ENCODE peak calls at places on chromosomes 11 and 22, in seven cellular contexts. U is AG09319, F is fibroblast of lung, A is GM13977, D is cardiac fibroblast, I is heart right ventricle, Y is endothelial cell of umbilical vein. Q is an unnamed sample.

GRCh38 chr22:28829358-28830181 is 29.2 kb upstream of the XBP1 start:
- DNase-seq in I (peak), Y (peak), D (peak), U (peak), F (peak), A (peak), Q (peak)

GRCh38 chr22:47879346-47879745 is 1116.9 kb downstream of the TBC1D22A start:
- DNase-seq in Y (no peak), D (no peak), A (no peak), I (no peak), F (no peak), U (no peak), Q (no peak)

GRCh38 chr22:17243524-17243923 is 24.3 kb upstream of the ADA2 start:
- DNase-seq in D (peak), U (no peak), A (peak), Y (no peak), I (no peak), F (no peak), Q (peak)

GRCh38 chr11:118876261-118876660 is 7.4 kb upstream of the CXCR5 start:
- DNase-seq in F (no peak), A (no peak), I (no peak), U (no peak), Y (no peak), D (no peak), Q (no peak)

GRCh38 chr11:92130432-92130831 is 94.2 kb upstream of the FAT3 start:
- DNase-seq in Y (no peak), U (no peak), A (no peak), D (peak), I (no peak), F (peak), Q (no peak)

GRCh38 chr11:89498845-89499448 is 7.8 kb upstream of the NOX4 start:
- DNase-seq in A (no peak), I (no peak), F (no peak), Y (no peak), D (no peak), U (no peak), Q (no peak)

GRCh38 chr11:9831122-9831521 is 167.2 kb downstream of the SWAP70 start:
- DNase-seq in D (no peak), A (no peak), F (no peak), I (no peak), U (no peak), Y (no peak), Q (no peak)

GRCh38 chr11:3073029-3073435 is 15.8 kb upstream of the CARS1 start:
- DNase-seq in U (peak), Y (peak), A (no peak), I (peak), F (no peak), D (peak), Q (no peak)

GRCh38 chr11:80362578-80362977 is 921.7 kb upstream of the TENM4 start:
- DNase-seq in A (no peak), I (no peak), Y (no peak), U (no peak), F (peak), D (no peak), Q (no peak)

GRCh38 chr22:25563757-25564319 is 637 bp upstream of the GRK3 start:
- DNase-seq in U (no peak), Y (peak), D (no peak), I (peak), A (peak), F (no peak), Q (peak)

GRCh38 chr11:67563354-67564114 is 20.1 kb upstream of the GSTP1 start:
- DNase-seq in I (peak), D (peak), Y (peak), A (no peak), U (peak), F (peak), Q (no peak)

GRCh38 chr11:66883021-66883968 is 26.4 kb downstream of the LRFN4 start:
- DNase-seq in A (peak), U (no peak), D (peak), Y (peak), F (peak), I (no peak), Q (peak)

GRCh38 chr11:117818036-117818858 is 6.3 kb downstream of the FXYD2 start:
- DNase-seq in A (peak), Y (peak), F (peak), D (peak), I (no peak), U (no peak), Q (peak)

GRCh38 chr11:126816655-126817054 is 183.9 kb downstream of the KIRREL3 start:
- DNase-seq in D (peak), A (no peak), I (no peak), F (no peak), Y (no peak), U (no peak), Q (no peak)
- TF ChIP-seq CTCF in D (no peak), A (no peak), I (no peak), F (no peak), Y (no peak), U (no peak), Q (no peak)

GRCh38 chr11:36069576-36070214 is 125.8 kb downstream of the LDLRAD3 start:
- DNase-seq in F (no peak), I (no peak), A (no peak), U (no peak), Y (no peak), D (no peak), Q (no peak)
- TF ChIP-seq CTCF in F (no peak), I (no peak), A (peak), U (no peak), Y (no peak), D (no peak), Q (no peak)

GRCh38 chr11:46983598-46983997 is 47.0 kb downstream of the CSTPP1 start:
- DNase-seq in Y (no peak), I (no peak), F (no peak), U (no peak), D (no peak), A (no peak), Q (no peak)

GRCh38 chr11:46984987-46985386 is 48.4 kb downstream of the CSTPP1 start:
- DNase-seq in I (no peak), Y (no peak), F (peak), A (no peak), U (no peak), D (no peak), Q (no peak)

GRCh38 chr11:46982797-46983452 is 46.4 kb downstream of the CSTPP1 start:
- DNase-seq in A (no peak), U (no peak), D (no peak), F (no peak), I (no peak), Y (no peak), Q (no peak)

GRCh38 chr11:46991391-46991790 is 54.8 kb downstream of the CSTPP1 start:
- DNase-seq in U (no peak), F (no peak), D (no peak), A (no peak), I (no peak), Y (no peak), Q (no peak)

DNA sequence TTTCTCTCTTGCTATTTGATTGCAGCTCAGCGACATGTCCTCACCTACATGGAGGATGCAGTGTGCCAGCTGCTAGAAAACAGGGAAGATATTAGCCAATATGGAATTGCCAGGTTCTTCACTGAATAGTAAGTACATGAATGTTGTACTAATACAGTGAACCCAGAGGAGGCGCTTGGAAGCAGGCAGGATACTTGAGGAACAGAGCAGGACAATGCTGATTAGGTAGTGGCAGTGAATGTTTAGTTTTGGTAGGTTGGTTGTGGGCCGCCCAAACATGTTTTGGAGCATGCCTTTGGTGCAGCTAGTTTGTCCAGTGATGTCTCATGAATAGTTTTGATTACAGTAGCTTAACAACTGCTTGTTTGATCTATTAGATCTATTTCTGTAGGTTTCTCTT is 50.6 kb downstream of the CSTPP1 start:
- DNase-seq in I (no peak), F (no peak), D (no peak), U (no peak), Y (no peak), A (no peak), Q (no peak)
- TF ChIP-seq CTCF in I (no peak), F (no peak), D (no peak), U (no peak), Y (no peak), A (no peak), Q (no peak)

GRCh38 chr22:46835693-46836092 is 73.2 kb downstream of the TBC1D22A start:
- DNase-seq in Y (no peak), F (no peak), D (no peak), A (no peak), I (no peak), U (no peak), Q (no peak)

GRCh38 chr22:46830841-46831240 is 68.4 kb downstream of the TBC1D22A start:
- DNase-seq in Y (no peak), I (no peak), A (no peak), F (no peak), U (no peak), D (peak), Q (no peak)

GRCh38 chr22:46835288-46835687 is 72.8 kb downstream of the TBC1D22A start:
- DNase-seq in Y (no peak), U (no peak), I (no peak), D (no peak), F (no peak), A (no peak), Q (no peak)

GRCh38 chr22:46830001-46830715 is 67.7 kb downstream of the TBC1D22A start:
- DNase-seq in U (no peak), A (no peak), Y (peak), D (peak), F (peak), I (peak), Q (no peak)

DNA sequence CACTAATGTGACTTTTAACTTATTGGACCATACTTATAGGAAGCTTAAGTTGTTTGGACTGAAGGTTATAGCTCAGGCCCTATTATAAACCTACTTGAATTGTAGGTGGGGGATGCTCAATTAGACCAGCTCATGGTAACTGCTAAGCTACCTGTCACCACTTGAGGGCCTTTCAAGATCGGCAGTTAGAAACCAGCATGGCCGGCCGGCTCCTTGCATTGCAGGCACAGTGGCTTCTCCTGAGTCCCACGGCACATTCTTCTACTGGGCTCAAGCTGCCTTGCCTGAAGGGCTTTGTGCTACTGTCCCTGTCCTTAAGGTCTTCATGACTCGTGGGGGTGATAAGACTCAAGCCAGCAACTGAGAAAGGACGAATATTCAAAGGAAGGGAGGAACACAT is 70.8 kb downstream of the TBC1D22A start:
- DNase-seq in Y (peak), I (no peak), D (peak), U (no peak), A (no peak), F (no peak), Q (no peak)
- TF ChIP-seq CTCF in Y (peak), I (peak), D (peak), U (no peak), A (no peak), F (peak), Q (no peak)

GRCh38 chr11:121445071-121445768 is 6.9 kb upstream of the SORL1 start:
- DNase-seq in Y (no peak), U (no peak), D (no peak), I (no peak), A (no peak), F (no peak), Q (no peak)

GRCh38 chr11:121444508-121444907 is 7.6 kb upstream of the SORL1 start:
- DNase-seq in Y (no peak), F (no peak), U (no peak), D (no peak), A (no peak), I (no peak), Q (no peak)

GRCh38 chr11:121448431-121448941 is 3.6 kb upstream of the SORL1 start:
- DNase-seq in A (no peak), Y (no peak), I (no peak), D (no peak), F (no peak), U (no peak), Q (no peak)

GRCh38 chr11:121449123-121449522 is 3.0 kb upstream of the SORL1 start:
- DNase-seq in Y (no peak), D (no peak), A (no peak), I (no peak), F (no peak), U (no peak), Q (no peak)

DNA sequence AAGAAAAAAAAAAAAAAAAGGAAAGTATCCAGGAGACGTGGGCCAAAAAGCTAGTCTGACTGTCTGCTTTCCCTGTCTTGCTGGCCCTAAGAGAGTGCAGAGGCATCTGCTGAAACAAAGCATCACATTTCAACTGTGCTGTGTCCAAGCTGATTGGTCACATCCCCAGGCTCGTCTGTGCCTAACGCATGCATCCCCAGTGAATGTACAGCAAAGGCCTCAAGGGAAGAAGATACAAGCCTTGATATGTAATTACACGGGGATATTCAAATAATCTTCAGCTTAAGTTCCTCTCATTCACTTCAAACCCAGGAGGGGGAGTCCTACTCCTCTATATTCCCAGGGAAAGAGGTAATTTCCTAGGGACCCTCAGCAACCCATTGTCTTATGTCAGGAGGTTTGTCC is 5.4 kb upstream of the SORL1 start:
- DNase-seq in Y (peak), D (peak), A (no peak), U (no peak), I (no peak), F (peak), Q (no peak)
- TF ChIP-seq CTCF in Y (no peak), D (no peak), A (no peak), U (peak), I (no peak), F (peak), Q (peak)

GRCh38 chr11:15624701-15625100 is 510.0 kb downstream of the INSC start:
- DNase-seq in F (no peak), D (no peak), I (no peak), U (no peak), Y (no peak), A (no peak), Q (no peak)

GRCh38 chr11:15635501-15635900 is 520.8 kb downstream of the INSC start:
- DNase-seq in D (no peak), F (no peak), Y (no peak), I (no peak), U (no peak), A (no peak), Q (no peak)

GRCh38 chr11:15627560-15627959 is 512.8 kb downstream of the INSC start:
- DNase-seq in F (peak), D (peak), U (no peak), I (no peak), Y (no peak), A (no peak), Q (no peak)

GRCh38 chr11:15625691-15626090 is 511.0 kb downstream of the INSC start:
- DNase-seq in U (no peak), A (no peak), Y (no peak), I (no peak), D (peak), F (no peak), Q (no peak)

GRCh38 chr11:15629690-15630321 is 515.1 kb downstream of the INSC start:
- DNase-seq in A (no peak), D (peak), F (peak), U (no peak), I (no peak), Y (no peak), Q (no peak)
- TF ChIP-seq CTCF in A (peak), D (peak), F (peak), U (no peak), I (peak), Y (no peak), Q (no peak)